ENCODE peak calls at places on chromosomes 2 and 18, in seven cellular contexts. F, H, Z, N, K, E and W are unnamed samples.

GRCh38 chr18:10252494-10252893 is 201.9 kb upstream of the APCDD1 start:
- DNase-seq in F (no peak), H (no peak), K (no peak), N (no peak), E (no peak), Z (no peak), W (no peak)

GRCh38 chr2:163732718-163733117 is 3.1 kb downstream of the FIGN start:
- DNase-seq in N (no peak), K (no peak), Z (no peak), H (peak), E (no peak), F (no peak), W (no peak)

GRCh38 chr2:101500175-101500574 is 25.3 kb upstream of the RFX8 start:
- DNase-seq in F (no peak), H (no peak), N (no peak), E (no peak), K (no peak), Z (no peak), W (no peak)

GRCh38 chr2:54090521-54091117 is 24.8 kb upstream of the ACYP2 start:
- DNase-seq in Z (no peak), N (no peak), K (no peak), F (no peak), E (no peak), H (no peak), W (no peak)

GRCh38 chr2:12227941-12228608 is 481.6 kb downstream of the LPIN1 start:
- DNase-seq in K (no peak), F (no peak), H (peak), N (no peak), Z (no peak), E (no peak), W (no peak)

GRCh38 chr2:213989207-213989606 is 421.6 kb upstream of the VWC2L start:
- DNase-seq in Z (no peak), H (no peak), K (no peak), E (no peak), N (no peak), F (no peak), W (no peak)

GRCh38 chr2:110980613-110981062 is 140.1 kb upstream of the BCL2L11 start:
- DNase-seq in H (no peak), E (no peak), Z (no peak), K (no peak), N (no peak), F (peak), W (no peak)

GRCh38 chr2:218839430-218839829 is 7.8 kb upstream of the PRKAG3 start:
- DNase-seq in Z (no peak), N (no peak), F (no peak), K (no peak), E (no peak), H (no peak), W (peak)

GRCh38 chr18:12376718-12377555 is at the start of gene AFG3L2:
- DNase-seq in N (peak), F (peak), H (peak), K (peak), E (peak), Z (peak), W (peak)

GRCh38 chr2:70357076-70358071 is 55.5 kb upstream of the FAM136A start:
- DNase-seq in Z (no peak), K (no peak), N (no peak), F (no peak), E (no peak), H (peak), W (no peak)

GRCh38 chr2:126359494-126359893 is 296.5 kb upstream of the GYPC start:
- DNase-seq in K (no peak), E (no peak), Z (no peak), H (no peak), F (peak), N (no peak), W (no peak)

GRCh38 chr2:113784823-113785744 is 28.6 kb upstream of the SLC35F5 start:
- DNase-seq in F (no peak), Z (no peak), N (no peak), E (no peak), H (no peak), K (no peak), W (no peak)

GRCh38 chr2:158460632-158461297 is 4.0 kb downstream of the PKP4 start:
- DNase-seq in E (no peak), N (no peak), H (no peak), K (no peak), F (no peak), Z (no peak), W (no peak)

GRCh38 chr18:72056171-72056570 is 488.0 kb downstream of the CBLN2 start:
- DNase-seq in H (no peak), F (no peak), N (no peak), E (no peak), K (no peak), Z (no peak), W (no peak)

GRCh38 chr18:26008619-26009018 is 81.8 kb downstream of the SS18 start:
- DNase-seq in N (no peak), F (no peak), Z (no peak), K (no peak), H (no peak), E (no peak), W (no peak)

GRCh38 chr2:43238176-43238575 is 11.8 kb upstream of the ZFP36L2 start:
- DNase-seq in H (no peak), Z (no peak), F (no peak), K (no peak), N (no peak), E (no peak), W (no peak)

GRCh38 chr2:166375736-166376487 is at the start of gene SCN9A:
- DNase-seq in K (peak), E (no peak), H (peak), N (no peak), F (peak), Z (peak), W (no peak)

GRCh38 chr2:224832207-224832606 is 116.0 kb upstream of the CCDC195 start:
- DNase-seq in Z (no peak), H (no peak), E (no peak), K (no peak), N (no peak), F (no peak), W (no peak)

GRCh38 chr2:179251865-179252264 is 12.8 kb downstream of the SESTD1 start:
- DNase-seq in N (no peak), H (no peak), K (no peak), E (no peak), F (no peak), Z (no peak), W (no peak)

GRCh38 chr2:151357359-151357758 is at the start of gene TNFAIP6:
- DNase-seq in E (no peak), K (no peak), F (no peak), N (no peak), H (peak), Z (no peak), W (no peak)

GRCh38 chr2:120729410-120730052 is 6.1 kb upstream of the GLI2 start:
- DNase-seq in H (peak), F (peak), K (no peak), Z (no peak), E (no peak), N (no peak), W (no peak)

GRCh38 chr2:71851094-71851755 is 296.4 kb downstream of the CYP26B1 start:
- DNase-seq in E (no peak), Z (no peak), N (no peak), F (no peak), K (peak), H (no peak), W (no peak)

GRCh38 chr2:101145406-101145805 is 5.8 kb downstream of the TBC1D8 start:
- DNase-seq in F (no peak), N (no peak), Z (no peak), K (no peak), E (no peak), H (peak), W (no peak)

GRCh38 chr2:178413472-178414265 is 37.3 kb downstream of the PRKRA start:
- DNase-seq in E (peak), N (peak), H (peak), Z (peak), K (peak), F (peak), W (peak)

GRCh38 chr2:161991991-161992390 is 82.0 kb downstream of the DPP4 start:
- DNase-seq in H (no peak), N (no peak), K (no peak), Z (no peak), F (no peak), E (no peak), W (no peak)

GRCh38 chr18:37396981-37397720 is 168.4 kb downstream of the CELF4 start:
- DNase-seq in F (no peak), E (no peak), H (no peak), K (no peak), N (no peak), Z (no peak), W (no peak)

GRCh38 chr18:8254664-8255063 is 354.6 kb upstream of the RAB12 start:
- DNase-seq in Z (no peak), F (no peak), H (no peak), N (no peak), K (no peak), E (no peak), W (no peak)

GRCh38 chr2:7430421-7430868 is 513.2 kb downstream of the RNF144A start:
- DNase-seq in E (peak), N (no peak), F (no peak), K (no peak), H (no peak), Z (peak), W (no peak)